ENCODE peak calls at places on chromosome 14, in four cellular contexts. N is HepG2, X is K562, O is H1. K is an unnamed sample.

GRCh38 chr14:61351457-61351856 is 30.1 kb downstream of the PRKCH start:
- DNase-seq in N (no peak), X (no peak), O (no peak), K (no peak)

GRCh38 chr14:49641697-49642129 is 6.7 kb upstream of the DNAAF2 start:
- DNase-seq in N (peak; percentile 96), X (no peak), O (no peak), K (no peak)

GRCh38 chr14:23936084-23936829 is 17.3 kb upstream of the DHRS4 start:
- DNase-seq in N (peak; percentile 60), X (no peak), O (no peak), K (no peak)

GRCh38 chr14:55412686-55413085 is 1.1 kb upstream of the ATG14 start:
- DNase-seq in N (no peak), X (no peak), O (no peak), K (no peak)

GRCh38 chr14:64081174-64081746 is 212.9 kb downstream of the ESR2 start:
- DNase-seq in N (no peak), X (no peak), O (no peak), K (no peak)

GRCh38 chr14:21526672-21527319 is 650 bp upstream of the SALL2 start:
- DNase-seq in N (no peak), X (no peak), O (peak; percentile 79), K (no peak)

GRCh38 chr14:23154876-23155587 is 28.4 kb downstream of the SLC7A8 start:
- DNase-seq in N (no peak), X (peak; percentile 56), O (peak; percentile 48), K (no peak)

GRCh38 chr14:31746326-31746725 is 185.1 kb downstream of the NUBPL start:
- DNase-seq in N (no peak), X (no peak), O (no peak), K (peak; percentile 1)

GRCh38 chr14:50057331-50057730 is 59.0 kb downstream of the VCPKMT start:
- DNase-seq in N (no peak), X (no peak), O (no peak), K (no peak)

DNA sequence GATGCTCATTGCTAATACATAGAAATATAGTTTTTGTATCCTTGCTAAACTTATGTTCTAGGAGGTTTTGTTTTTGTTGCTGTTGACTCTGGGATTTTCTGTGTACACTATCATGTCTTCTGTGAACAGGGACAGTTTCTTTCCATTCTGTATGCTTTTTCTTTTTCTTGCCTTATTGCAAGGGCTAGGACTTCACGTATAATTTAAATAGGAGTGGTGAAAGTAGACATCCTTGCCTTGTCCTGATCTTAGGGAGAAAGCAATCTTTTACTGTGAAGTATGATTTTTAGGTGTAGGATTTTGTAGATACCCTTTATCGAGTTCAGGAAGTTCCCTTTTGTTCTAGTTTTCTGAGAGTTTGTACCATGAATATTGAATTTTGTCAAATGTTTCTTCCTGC is 1.5 kb upstream of the EIF2B2 start:
- DNase-seq in N (no peak), X (no peak), O (no peak), K (no peak)
- TF ChIP-seq JUN in N (no peak), X (no peak), O (no peak), K (no peak)

GRCh38 chr14:92922155-92922735 is 705 bp upstream of the CHGA start:
- DNase-seq in N (no peak), X (no peak), O (no peak), K (peak; percentile 21)

GRCh38 chr14:92923744-92924103 is 774 bp downstream of the CHGA start:
- DNase-seq in N (no peak), X (no peak), O (peak; percentile 45), K (no peak)

GRCh38 chr14:92924247-92924646 is 1.3 kb downstream of the CHGA start:
- DNase-seq in N (no peak), X (no peak), O (peak; percentile 51), K (no peak)

GRCh38 chr14:92925446-92925845 is 2.5 kb downstream of the CHGA start:
- DNase-seq in N (no peak), X (no peak), O (no peak), K (no peak)

DNA sequence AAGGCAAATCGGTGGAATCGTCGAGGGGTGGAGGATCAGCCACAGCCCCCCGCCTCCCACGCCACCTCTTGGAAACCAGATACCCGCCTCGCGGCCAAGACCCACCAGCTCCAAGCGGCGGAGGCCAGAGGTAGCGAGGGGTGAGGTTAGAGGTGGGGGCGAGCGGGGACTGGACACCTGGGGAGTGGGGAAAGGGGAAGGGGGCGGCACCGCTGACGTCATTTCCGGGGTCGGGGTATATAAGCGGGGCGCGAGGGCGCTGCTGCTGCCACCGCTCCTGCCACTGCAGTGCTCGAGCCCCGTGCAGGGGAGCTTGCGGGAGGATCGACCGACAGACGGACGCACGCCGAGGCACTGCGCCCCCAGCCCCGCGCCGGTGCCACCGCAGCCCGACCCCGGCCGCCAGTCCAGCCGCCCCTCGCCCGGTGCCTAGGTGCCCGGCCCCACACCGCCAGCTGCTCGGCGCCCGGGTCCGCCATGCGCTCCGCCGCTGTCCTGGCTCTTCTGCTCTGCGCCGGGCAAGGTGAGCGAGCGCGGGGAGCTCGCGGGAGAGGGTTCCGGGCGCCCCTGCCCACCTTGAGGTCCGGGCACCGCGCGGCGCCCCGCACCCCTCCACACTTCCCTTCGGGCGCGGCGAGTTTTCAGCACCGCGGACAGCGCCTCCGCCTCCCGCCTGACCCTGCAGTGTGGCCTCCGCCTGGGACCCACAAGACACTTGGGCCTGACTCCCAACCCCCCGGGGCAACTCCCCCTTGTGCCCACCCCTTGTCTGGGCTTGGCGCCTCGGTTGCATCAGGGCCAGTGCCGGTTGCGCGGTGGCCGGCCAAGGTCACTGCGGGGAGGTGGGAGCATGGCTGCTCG is at the start of gene CHGA:
- DNase-seq in N (peak; percentile 36), X (peak; percentile 77), O (peak; percentile 94), K (peak; percentile 60)
- TF ChIP-seq EP300 in N (no peak), X (no peak), O (no peak), K (no peak)

GRCh38 chr14:105283028-105283427 is 17.8 kb downstream of the BRF1 start:
- DNase-seq in N (no peak), X (peak; percentile 4), O (peak; percentile 69), K (no peak)

GRCh38 chr14:105279642-105280361 is 21.0 kb downstream of the BRF1 start:
- DNase-seq in N (no peak), X (no peak), O (no peak), K (no peak)

GRCh38 chr14:105282098-105282725 is 18.6 kb downstream of the BRF1 start:
- DNase-seq in N (no peak), X (no peak), O (no peak), K (no peak)

GRCh38 chr14:105280525-105280924 is 20.3 kb downstream of the BRF1 start:
- DNase-seq in N (no peak), X (no peak), O (no peak), K (no peak)

GRCh38 chr14:105281354-105282097 is 19.3 kb downstream of the BRF1 start:
- DNase-seq in N (peak; percentile 46), X (peak; percentile 24), O (no peak), K (peak; percentile 62)
- TF ChIP-seq JUN in N (no peak), X (no peak), O (no peak), K (no peak)

GRCh38 chr14:101363261-101363555 is 198.1 kb upstream of the DIO3 start:
- DNase-seq in N (no peak), X (no peak), O (no peak), K (no peak)
- TF ChIP-seq EP300 in N (no peak), X (no peak), O (no peak), K (no peak)

DNA sequence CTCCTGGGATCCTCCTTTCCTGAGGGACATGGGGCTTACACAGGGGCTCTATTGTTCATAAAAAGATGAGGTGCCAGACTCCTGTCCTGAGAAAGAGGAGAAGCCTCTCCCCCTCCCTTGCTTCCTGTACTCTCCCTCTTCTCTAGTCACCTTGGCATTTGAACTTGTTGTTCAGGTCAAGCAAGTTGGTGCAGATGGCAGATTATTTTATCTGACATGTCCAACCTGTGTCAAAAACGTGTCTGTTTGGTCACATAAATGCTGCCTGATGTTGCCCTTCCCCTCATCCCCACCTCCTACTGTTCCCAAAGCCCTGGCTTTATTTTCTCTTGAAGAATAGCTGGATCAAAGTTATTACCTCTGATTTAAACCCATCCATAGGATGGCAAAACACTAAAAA is 154.8 kb downstream of the TMX1 start:
- DNase-seq in N (no peak), X (no peak), O (no peak), K (no peak)
- TF ChIP-seq JUN in N (no peak), X (no peak), O (no peak), K (no peak)

GRCh38 chr14:30607156-30607780 is 14.9 kb upstream of the SCFD1 start:
- DNase-seq in N (no peak), X (no peak), O (no peak), K (no peak)
- TF ChIP-seq EP300 in N (no peak), X (no peak), O (no peak), K (no peak)

DNA sequence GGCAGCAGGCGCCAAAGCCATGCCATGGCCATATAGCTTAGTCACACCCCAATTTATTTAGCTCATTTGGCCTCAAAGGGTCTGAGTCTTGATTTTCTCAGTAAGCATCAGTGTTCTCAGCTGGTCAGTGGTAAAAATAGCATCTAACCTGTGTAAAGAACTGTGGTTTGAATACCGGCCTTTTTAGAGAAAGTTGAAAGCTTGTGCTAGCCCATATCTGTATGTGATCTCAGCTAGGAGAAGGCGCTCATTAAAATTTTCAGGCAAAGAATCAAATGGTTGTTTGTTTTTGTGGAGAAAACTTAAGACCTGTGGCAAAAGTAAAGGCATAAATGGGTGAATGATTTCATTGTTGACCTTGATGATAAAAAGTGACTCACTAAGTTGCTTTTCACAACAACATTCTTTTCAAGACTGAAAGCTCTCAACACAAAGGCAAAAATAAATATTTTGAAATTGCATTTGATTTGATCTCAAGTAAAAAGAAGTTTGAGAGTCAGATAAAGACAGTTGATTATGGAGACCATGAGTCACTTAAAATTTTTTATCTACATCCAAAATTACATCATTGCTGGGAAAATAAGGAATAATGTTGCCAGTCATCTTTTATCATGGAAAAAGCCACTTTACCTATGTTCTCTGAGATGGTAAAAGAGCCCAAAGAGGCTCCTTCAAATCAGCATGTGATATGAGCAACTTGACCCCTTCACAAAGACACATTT is 128.5 kb upstream of the RGS6 start:
- DNase-seq in N (no peak), X (no peak), O (no peak), K (peak; percentile 68)
- TF ChIP-seq JUN in N (no peak), X (no peak), O (no peak), K (peak; percentile 25)

GRCh38 chr14:96889091-96889490 is 91.9 kb downstream of the VRK1 start:
- DNase-seq in N (no peak), X (no peak), O (no peak), K (no peak)

GRCh38 chr14:96888158-96888557 is 91.0 kb downstream of the VRK1 start:
- DNase-seq in N (no peak), X (no peak), O (no peak), K (no peak)

GRCh38 chr14:96893966-96894622 is 96.9 kb downstream of the VRK1 start:
- DNase-seq in N (no peak), X (no peak), O (no peak), K (no peak)

GRCh38 chr14:96888593-96888992 is 91.4 kb downstream of the VRK1 start:
- DNase-seq in N (no peak), X (no peak), O (no peak), K (no peak)
- TF ChIP-seq EP300 in N (no peak), X (no peak), O (no peak), K (no peak)